ENCODE peak calls at places on chromosomes 6 and 20, in seven cellular contexts. One of them, this sample, is unnamed.

GRCh38 chr20:51653226-51653625 is 110.7 kb upstream of the NFATC2 start:
- DNase-seq in tibial nerve: no peak
- DNase-seq in K562: no peak
- DNase-seq in body of pancreas: no peak
- DNase-seq in pancreas: no peak
- DNase-seq in spleen: no peak
- DNase-seq in adrenal gland: no peak
- DNase-seq in this sample: no peak

GRCh38 chr6:130752292-130752691 is 74.9 kb upstream of the SMLR1 start:
- DNase-seq in adrenal gland: no peak
- DNase-seq in tibial nerve: no peak
- DNase-seq in spleen: no peak
- DNase-seq in body of pancreas: no peak
- DNase-seq in pancreas: no peak
- DNase-seq in K562: no peak
- DNase-seq in this sample: no peak

GRCh38 chr6:28866342-28867077 is 57.3 kb downstream of the TRIM27 start:
- DNase-seq in tibial nerve: peak
- DNase-seq in pancreas: peak
- DNase-seq in adrenal gland: peak
- DNase-seq in body of pancreas: peak
- DNase-seq in K562: no peak
- DNase-seq in spleen: peak
- DNase-seq in this sample: peak

GRCh38 chr6:155432293-155432692 is 23.3 kb downstream of the NOX3 start:
- DNase-seq in tibial nerve: no peak
- DNase-seq in body of pancreas: no peak
- DNase-seq in adrenal gland: no peak
- DNase-seq in pancreas: no peak
- DNase-seq in K562: no peak
- DNase-seq in spleen: no peak
- DNase-seq in this sample: no peak

GRCh38 chr6:139243531-139243930 is 48.3 kb downstream of the TXLNB start:
- DNase-seq in K562: no peak
- DNase-seq in tibial nerve: no peak
- DNase-seq in adrenal gland: no peak
- DNase-seq in pancreas: no peak
- DNase-seq in spleen: no peak
- DNase-seq in body of pancreas: no peak
- DNase-seq in this sample: no peak

GRCh38 chr6:27178001-27178730 is 69.3 kb upstream of the PRSS16 start:
- DNase-seq in pancreas: peak
- DNase-seq in body of pancreas: peak
- DNase-seq in K562: no peak
- DNase-seq in adrenal gland: peak
- DNase-seq in spleen: no peak
- DNase-seq in tibial nerve: peak
- DNase-seq in this sample: peak

GRCh38 chr20:50427740-50428462 is 82.3 kb upstream of the PTPN1 start:
- DNase-seq in adrenal gland: no peak
- DNase-seq in body of pancreas: peak
- DNase-seq in pancreas: no peak
- DNase-seq in spleen: no peak
- DNase-seq in K562: no peak
- DNase-seq in tibial nerve: peak
- DNase-seq in this sample: no peak

GRCh38 chr6:26411751-26412150 is 9.7 kb downstream of the BTN3A1 start:
- DNase-seq in adrenal gland: no peak
- DNase-seq in tibial nerve: no peak
- DNase-seq in spleen: no peak
- DNase-seq in body of pancreas: no peak
- DNase-seq in pancreas: no peak
- DNase-seq in K562: no peak
- DNase-seq in this sample: no peak

GRCh38 chr6:166820483-166820882 is 135.9 kb downstream of the RNASET2 start:
- DNase-seq in K562: no peak
- DNase-seq in spleen: no peak
- DNase-seq in body of pancreas: no peak
- DNase-seq in tibial nerve: no peak
- DNase-seq in pancreas: no peak
- DNase-seq in adrenal gland: no peak
- DNase-seq in this sample: no peak

GRCh38 chr20:45685896-45686295 is 15.9 kb upstream of the WFDC11 start:
- DNase-seq in body of pancreas: no peak
- DNase-seq in tibial nerve: no peak
- DNase-seq in adrenal gland: no peak
- DNase-seq in K562: peak
- DNase-seq in pancreas: no peak
- DNase-seq in spleen: no peak
- DNase-seq in this sample: no peak

GRCh38 chr20:56483970-56484369 is 15.5 kb downstream of the RTF2 start:
- DNase-seq in tibial nerve: no peak
- DNase-seq in adrenal gland: no peak
- DNase-seq in spleen: no peak
- DNase-seq in K562: no peak
- DNase-seq in pancreas: no peak
- DNase-seq in body of pancreas: no peak
- DNase-seq in this sample: no peak

GRCh38 chr6:158642805-158643489 is 1.6 kb downstream of the DYNLT1 start:
- DNase-seq in spleen: no peak
- DNase-seq in pancreas: peak
- DNase-seq in body of pancreas: no peak
- DNase-seq in adrenal gland: peak
- DNase-seq in K562: no peak
- DNase-seq in tibial nerve: no peak
- DNase-seq in this sample: peak

GRCh38 chr6:38572186-38572813 is 67.4 kb downstream of the BTBD9 start:
- DNase-seq in spleen: no peak
- DNase-seq in adrenal gland: no peak
- DNase-seq in tibial nerve: no peak
- DNase-seq in body of pancreas: no peak
- DNase-seq in K562: no peak
- DNase-seq in pancreas: no peak
- DNase-seq in this sample: no peak

GRCh38 chr20:56778765-56779195 is 149.7 kb downstream of the TFAP2C start:
- DNase-seq in K562: no peak
- DNase-seq in tibial nerve: no peak
- DNase-seq in spleen: peak
- DNase-seq in adrenal gland: peak
- DNase-seq in pancreas: no peak
- DNase-seq in body of pancreas: peak
- DNase-seq in this sample: no peak

GRCh38 chr6:41546866-41547798 is 951 bp downstream of the FOXP4 start:
- DNase-seq in K562: peak
- DNase-seq in adrenal gland: peak
- DNase-seq in pancreas: peak
- DNase-seq in tibial nerve: no peak
- DNase-seq in spleen: peak
- DNase-seq in body of pancreas: peak
- DNase-seq in this sample: peak

GRCh38 chr6:49636368-49637332 is at the start of gene RHAG:
- DNase-seq in body of pancreas: no peak
- DNase-seq in adrenal gland: no peak
- DNase-seq in pancreas: no peak
- DNase-seq in K562: peak
- DNase-seq in spleen: no peak
- DNase-seq in tibial nerve: no peak
- DNase-seq in this sample: no peak

GRCh38 chr6:166533205-166533824 is 53.2 kb downstream of the RAMACL start:
- DNase-seq in body of pancreas: no peak
- DNase-seq in K562: no peak
- DNase-seq in pancreas: no peak
- DNase-seq in adrenal gland: no peak
- DNase-seq in spleen: no peak
- DNase-seq in tibial nerve: no peak
- DNase-seq in this sample: peak

GRCh38 chr6:31493875-31494694 is 3.9 kb upstream of the MICB start:
- DNase-seq in tibial nerve: peak
- DNase-seq in pancreas: peak
- DNase-seq in adrenal gland: peak
- DNase-seq in K562: peak
- DNase-seq in body of pancreas: peak
- DNase-seq in spleen: peak
- DNase-seq in this sample: peak

GRCh38 chr6:14984454-14984853 is 261.4 kb upstream of the JARID2 start:
- DNase-seq in K562: no peak
- DNase-seq in adrenal gland: peak
- DNase-seq in pancreas: no peak
- DNase-seq in spleen: no peak
- DNase-seq in tibial nerve: peak
- DNase-seq in body of pancreas: peak
- DNase-seq in this sample: peak

DNA sequence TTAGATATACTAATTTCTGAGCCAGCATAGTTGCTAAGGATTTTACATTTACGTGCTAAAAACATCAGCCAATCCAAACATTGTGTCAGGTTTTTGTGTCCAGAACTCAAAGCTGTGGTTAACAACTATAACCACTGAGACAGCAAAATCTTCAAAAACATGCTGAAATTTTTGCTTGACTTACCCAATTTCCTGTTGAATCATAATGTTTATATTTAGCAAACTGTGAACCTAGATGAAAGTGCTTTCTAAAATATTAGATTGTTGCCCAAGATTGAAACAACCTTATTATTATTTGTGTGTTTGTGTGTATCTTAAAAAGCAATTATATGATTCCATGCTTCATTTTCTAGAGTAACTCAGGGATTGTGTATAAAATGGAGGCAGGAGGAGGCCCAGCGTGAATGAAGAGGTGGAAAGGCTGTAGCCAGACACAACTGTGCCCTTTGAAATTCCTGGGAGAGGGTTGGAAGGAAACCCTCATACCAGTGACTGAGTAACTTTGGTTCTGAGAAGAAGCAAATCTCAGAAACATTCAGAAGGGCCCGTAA is 48.0 kb downstream of the ARMC2 start:
- DNase-seq in adrenal gland: no peak
- DNase-seq in spleen: no peak
- DNase-seq in body of pancreas: no peak
- DNase-seq in pancreas: no peak
- DNase-seq in tibial nerve: no peak
- DNase-seq in K562: no peak
- DNase-seq in this sample: no peak
- TF ChIP-seq CTCF in adrenal gland: no peak
- TF ChIP-seq CTCF in spleen: no peak
- TF ChIP-seq CTCF in body of pancreas: no peak
- TF ChIP-seq CTCF in pancreas: no peak
- TF ChIP-seq CTCF in tibial nerve: no peak
- TF ChIP-seq CTCF in K562: no peak
- TF ChIP-seq CTCF in this sample: no peak

GRCh38 chr6:32862725-32863124 is 8.7 kb downstream of the PSMB9 start:
- DNase-seq in spleen: no peak
- DNase-seq in pancreas: no peak
- DNase-seq in body of pancreas: no peak
- DNase-seq in adrenal gland: no peak
- DNase-seq in K562: no peak
- DNase-seq in tibial nerve: no peak
- DNase-seq in this sample: no peak

GRCh38 chr6:32867559-32868256 is 13.7 kb downstream of the PSMB9 start:
- DNase-seq in adrenal gland: no peak
- DNase-seq in K562: no peak
- DNase-seq in pancreas: no peak
- DNase-seq in tibial nerve: no peak
- DNase-seq in body of pancreas: no peak
- DNase-seq in spleen: no peak
- DNase-seq in this sample: peak

GRCh38 chr6:32868257-32868788 is 14.3 kb downstream of the PSMB9 start:
- DNase-seq in adrenal gland: peak
- DNase-seq in body of pancreas: peak
- DNase-seq in K562: peak
- DNase-seq in tibial nerve: peak
- DNase-seq in pancreas: peak
- DNase-seq in spleen: peak
- DNase-seq in this sample: peak

GRCh38 chr6:32865724-32866443 is 11.9 kb downstream of the PSMB9 start:
- DNase-seq in K562: no peak
- DNase-seq in spleen: no peak
- DNase-seq in body of pancreas: no peak
- DNase-seq in tibial nerve: no peak
- DNase-seq in pancreas: no peak
- DNase-seq in adrenal gland: no peak
- DNase-seq in this sample: no peak

DNA sequence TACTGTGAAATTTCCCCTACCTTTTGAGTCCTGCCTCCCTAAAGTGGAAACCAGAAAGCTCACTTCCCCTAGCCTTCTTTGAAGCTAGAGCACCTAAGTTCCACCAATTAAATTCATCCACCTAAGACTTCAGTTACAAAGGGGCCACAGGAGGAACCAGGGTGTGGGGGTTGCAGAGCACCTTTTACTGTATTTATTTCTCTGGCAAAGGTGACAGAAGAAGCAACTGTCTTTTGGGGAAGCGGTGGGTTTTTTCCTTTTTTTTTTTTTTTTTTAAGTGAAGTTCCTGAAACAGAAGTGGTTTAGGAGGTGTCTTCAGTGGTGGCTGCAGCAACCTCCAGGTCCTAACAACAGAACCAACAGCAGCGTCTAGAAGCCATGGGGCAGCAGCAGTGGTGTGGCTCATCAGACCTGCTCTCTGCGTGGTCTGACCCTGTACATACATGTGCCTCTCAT is 13.1 kb downstream of the PSMB9 start:
- DNase-seq in body of pancreas: no peak
- DNase-seq in K562: no peak
- DNase-seq in spleen: no peak
- DNase-seq in tibial nerve: no peak
- DNase-seq in pancreas: no peak
- DNase-seq in adrenal gland: no peak
- DNase-seq in this sample: peak
- H3K27ac ChIP-seq in body of pancreas: no peak
- H3K27ac ChIP-seq in K562: no peak
- H3K27ac ChIP-seq in spleen: peak
- H3K27ac ChIP-seq in tibial nerve: no peak
- H3K27ac ChIP-seq in pancreas: no peak
- H3K27ac ChIP-seq in adrenal gland: no peak
- H3K27ac ChIP-seq in this sample: peak

GRCh38 chr6:48318670-48319069 is 207.7 kb upstream of the PTCHD4 start:
- DNase-seq in spleen: no peak
- DNase-seq in pancreas: no peak
- DNase-seq in K562: no peak
- DNase-seq in body of pancreas: no peak
- DNase-seq in tibial nerve: no peak
- DNase-seq in adrenal gland: no peak
- DNase-seq in this sample: no peak

GRCh38 chr6:48311301-48311700 is 200.3 kb upstream of the PTCHD4 start:
- DNase-seq in spleen: no peak
- DNase-seq in K562: no peak
- DNase-seq in adrenal gland: no peak
- DNase-seq in pancreas: no peak
- DNase-seq in tibial nerve: no peak
- DNase-seq in body of pancreas: no peak
- DNase-seq in this sample: no peak

GRCh38 chr6:48315915-48316314 is 204.9 kb upstream of the PTCHD4 start:
- DNase-seq in adrenal gland: no peak
- DNase-seq in tibial nerve: no peak
- DNase-seq in pancreas: no peak
- DNase-seq in body of pancreas: no peak
- DNase-seq in spleen: no peak
- DNase-seq in K562: no peak
- DNase-seq in this sample: no peak

GRCh38 chr6:48315051-48315719 is 204.2 kb upstream of the PTCHD4 start:
- DNase-seq in pancreas: no peak
- DNase-seq in adrenal gland: no peak
- DNase-seq in spleen: no peak
- DNase-seq in body of pancreas: no peak
- DNase-seq in tibial nerve: no peak
- DNase-seq in K562: no peak
- DNase-seq in this sample: no peak
- TF ChIP-seq CTCF in pancreas: no peak
- TF ChIP-seq CTCF in adrenal gland: no peak
- TF ChIP-seq CTCF in spleen: no peak
- TF ChIP-seq CTCF in body of pancreas: no peak
- TF ChIP-seq CTCF in tibial nerve: no peak
- TF ChIP-seq CTCF in K562: no peak
- TF ChIP-seq CTCF in this sample: no peak

GRCh38 chr6:16736856-16737255 is 24.4 kb downstream of the ATXN1 start:
- DNase-seq in body of pancreas: no peak
- DNase-seq in tibial nerve: no peak
- DNase-seq in pancreas: no peak
- DNase-seq in K562: no peak
- DNase-seq in adrenal gland: no peak
- DNase-seq in spleen: no peak
- DNase-seq in this sample: no peak
- H3K27ac ChIP-seq in body of pancreas: no peak
- H3K27ac ChIP-seq in tibial nerve: peak
- H3K27ac ChIP-seq in pancreas: no peak
- H3K27ac ChIP-seq in K562: no peak
- H3K27ac ChIP-seq in adrenal gland: no peak
- H3K27ac ChIP-seq in spleen: peak
- H3K27ac ChIP-seq in this sample: no peak